ENCODE peak calls at places on chromosomes 16 and 17, in ten cellular contexts. G is CD4-positive, alpha-beta T cell; I is adrenal gland; V is prostate gland; Y is mesothelial cell of epicardium; O is fibroblast of pulmonary artery; W is H9; X is omental fat pad; S is testis; Z is cardiac muscle cell. E is an unnamed sample.

GRCh38 chr17:10792156-10792555 is 11.7 kb downstream of the TMEM238L start:
- DNase-seq in G (no peak), I (no peak), V (no peak), Y (no peak), O (no peak), W (no peak), X (no peak), S (no peak), Z (no peak), E (peak; percentile 48)

GRCh38 chr17:17305282-17305801 is 2.2 kb downstream of the NT5M start:
- DNase-seq in G (peak; percentile 29), I (peak; percentile 67), V (no peak), Y (no peak), O (no peak), W (no peak), X (no peak), S (peak; percentile 46), Z (peak; percentile 7), E (no peak)

GRCh38 chr16:84322749-84323148 is 28.1 kb downstream of the WFDC1 start:
- DNase-seq in G (no peak), I (no peak), V (no peak), Y (no peak), O (no peak), W (no peak), X (no peak), S (no peak), Z (no peak), E (no peak)

GRCh38 chr16:64238576-64238975 is 883.3 kb downstream of the CDH11 start:
- DNase-seq in G (no peak), I (no peak), V (no peak), Y (no peak), O (no peak), W (no peak), X (no peak), S (no peak), Z (no peak), E (peak; percentile 37)

GRCh38 chr17:6995500-6996255 is at the start of gene ALOX12:
- DNase-seq in G (no peak), I (no peak), V (peak; percentile 45), Y (no peak), O (no peak), W (peak; percentile 86), X (no peak), S (no peak), Z (peak; percentile 32), E (peak; percentile 76)

GRCh38 chr17:16488572-16488997 is 3.4 kb downstream of the LRRC75A start:
- DNase-seq in G (no peak), I (peak; percentile 81), V (no peak), Y (no peak), O (no peak), W (peak; percentile 51), X (no peak), S (peak; percentile 67), Z (no peak), E (no peak)

GRCh38 chr17:7842950-7843535 is 9.0 kb downstream of the KDM6B start:
- DNase-seq in G (peak; percentile 45), I (peak; percentile 91), V (peak; percentile 55), Y (no peak), O (peak; percentile 95), W (peak; percentile 74), X (no peak), S (peak; percentile 57), Z (peak; percentile 93), E (peak; percentile 96)

GRCh38 chr17:36813357-36813756 is 123.9 kb upstream of the LHX1 start:
- DNase-seq in G (no peak), I (no peak), V (no peak), Y (no peak), O (no peak), W (peak; percentile 72), X (no peak), S (no peak), Z (no peak), E (no peak)

GRCh38 chr16:83002351-83003334 is 375.9 kb downstream of the CDH13 start:
- DNase-seq in G (no peak), I (no peak), V (no peak), Y (no peak), O (peak; percentile 27), W (no peak), X (no peak), S (no peak), Z (peak; percentile 32), E (no peak)

GRCh38 chr16:82995286-82995926 is 368.6 kb downstream of the CDH13 start:
- DNase-seq in G (no peak), I (no peak), V (no peak), Y (no peak), O (no peak), W (no peak), X (no peak), S (no peak), Z (no peak), E (no peak)

GRCh38 chr16:82996814-82997213 is 370.0 kb downstream of the CDH13 start:
- DNase-seq in G (no peak), I (no peak), V (no peak), Y (no peak), O (no peak), W (no peak), X (no peak), S (no peak), Z (no peak), E (no peak)

GRCh38 chr16:82995927-82996441 is 369.2 kb downstream of the CDH13 start:
- DNase-seq in G (no peak), I (no peak), V (no peak), Y (no peak), O (peak; percentile 94), W (no peak), X (no peak), S (no peak), Z (peak; percentile 93), E (peak; percentile 73)

GRCh38 chr16:82999711-83000110 is 372.9 kb downstream of the CDH13 start:
- DNase-seq in G (no peak), I (no peak), V (no peak), Y (no peak), O (no peak), W (no peak), X (no peak), S (no peak), Z (no peak), E (no peak)
- TF ChIP-seq CTCF in G (no peak), I (no peak), V (no peak), Y (no peak), O (no peak), W (no peak), X (no peak), S (no peak), Z (no peak), E (no peak)

DNA sequence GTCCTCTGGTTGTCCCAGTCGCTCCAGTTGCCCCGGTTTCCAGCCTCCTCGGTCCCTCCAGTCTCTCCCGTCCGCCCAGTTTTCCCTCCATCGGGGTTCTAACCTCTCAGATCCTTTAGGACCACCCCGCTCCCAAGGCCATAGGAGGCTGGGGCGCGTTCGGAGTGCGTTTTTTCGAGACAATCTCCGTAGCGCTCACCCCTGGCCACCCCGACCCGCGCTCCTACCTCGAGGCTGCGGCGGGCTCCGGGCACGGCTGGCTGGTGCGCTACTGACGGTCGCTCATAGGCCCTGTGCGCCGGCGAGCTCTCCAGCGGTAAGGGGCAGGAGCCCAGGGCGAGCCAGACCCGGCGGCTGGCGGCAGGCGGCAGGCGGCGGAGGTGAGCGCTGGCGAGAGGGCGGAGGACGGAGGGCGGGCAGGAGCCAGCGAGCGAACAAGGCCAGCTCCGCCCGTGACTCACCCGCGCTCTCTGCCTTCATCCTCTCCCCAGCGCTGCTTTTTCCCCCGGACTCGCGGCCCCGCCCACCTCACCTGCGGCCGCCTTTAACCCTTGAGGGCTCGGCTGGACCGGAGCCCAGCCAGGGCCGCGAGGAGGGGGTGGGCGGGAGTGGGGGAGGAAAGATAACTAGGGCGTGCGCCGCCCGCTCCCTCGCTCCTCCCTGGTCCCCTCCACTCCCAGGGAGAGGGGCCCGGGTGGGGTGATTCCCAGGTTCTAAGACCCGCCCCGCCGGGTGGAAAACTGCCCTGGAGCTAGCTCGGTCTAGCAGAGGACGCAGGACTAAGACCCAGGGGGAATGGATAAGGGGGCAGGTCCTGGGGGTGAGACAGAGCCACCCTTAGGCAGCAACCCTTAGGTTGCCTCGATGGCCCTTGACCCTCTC is at the start of gene SP6:
- DNase-seq in G (peak; percentile 69), I (peak; percentile 76), V (peak; percentile 85), Y (peak; percentile 50), O (peak; percentile 47), W (peak; percentile 97), X (peak; percentile 34), S (peak; percentile 66), Z (peak; percentile 62), E (peak; percentile 92)
- TF ChIP-seq CTCF in G (no peak), I (peak; percentile 14), V (no peak), Y (no peak), O (no peak), W (peak; percentile 37), X (no peak), S (no peak), Z (peak; percentile 20), E (no peak)

GRCh38 chr17:31677036-31677435 is 182.0 kb downstream of the COPRS start:
- DNase-seq in G (no peak), I (no peak), V (no peak), Y (no peak), O (no peak), W (no peak), X (no peak), S (no peak), Z (no peak), E (no peak)

GRCh38 chr17:31679667-31680066 is 179.4 kb downstream of the COPRS start:
- DNase-seq in G (no peak), I (no peak), V (no peak), Y (no peak), O (no peak), W (no peak), X (no peak), S (no peak), Z (no peak), E (no peak)

GRCh38 chr17:31677681-31678080 is 181.4 kb downstream of the COPRS start:
- DNase-seq in G (no peak), I (no peak), V (no peak), Y (no peak), O (no peak), W (peak; percentile 17), X (no peak), S (no peak), Z (no peak), E (no peak)

GRCh38 chr17:31678431-31678830 is 180.6 kb downstream of the COPRS start:
- DNase-seq in G (no peak), I (peak; percentile 59), V (no peak), Y (no peak), O (no peak), W (peak; percentile 26), X (no peak), S (no peak), Z (peak; percentile 23), E (peak; percentile 46)

DNA sequence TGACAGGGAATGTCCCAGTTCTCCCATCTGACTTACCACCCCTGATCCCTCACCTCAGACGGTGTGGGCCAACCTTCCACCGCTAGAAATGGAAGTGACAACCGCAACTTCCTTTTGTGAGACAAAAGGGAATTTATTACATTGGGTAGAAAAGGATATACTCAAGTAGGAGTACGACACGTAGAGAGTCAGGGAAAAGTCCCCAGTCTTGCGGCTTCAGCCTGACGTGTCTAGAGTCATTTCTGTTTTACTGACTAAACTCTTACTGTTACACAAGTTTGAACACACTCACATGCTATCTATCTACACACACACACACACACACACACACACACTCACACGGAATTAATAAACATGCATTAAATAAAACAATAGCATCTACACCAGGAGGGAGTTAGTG is 178.9 kb downstream of the COPRS start:
- DNase-seq in G (no peak), I (peak; percentile 11), V (no peak), Y (no peak), O (no peak), W (peak; percentile 18), X (no peak), S (no peak), Z (no peak), E (no peak)
- TF ChIP-seq CTCF in G (no peak), I (no peak), V (no peak), Y (no peak), O (no peak), W (no peak), X (no peak), S (no peak), Z (no peak), E (no peak)

GRCh38 chr17:34565715-34566114 is 13.7 kb upstream of the TMEM132E start:
- DNase-seq in G (no peak), I (no peak), V (no peak), Y (no peak), O (no peak), W (no peak), X (no peak), S (no peak), Z (no peak), E (no peak)
- TF ChIP-seq CTCF in G (no peak), I (no peak), V (no peak), Y (no peak), O (no peak), W (no peak), X (no peak), S (no peak), Z (no peak), E (no peak)

E was measured in epithelial cell of esophagus.